ENCODE peak calls at places on chromosomes 3 and 15, in four cellular contexts. L, P, T and H are unnamed samples.
A peak's percentile ranks its signal among the peaks of the same experiment; 100 is the strongest.

GRCh38 chr15:98612490-98613110 is 35.7 kb upstream of the IGF1R start:
- DNase-seq in L (no peak), P (no peak), T (no peak), H (no peak)

GRCh38 chr15:90046846-90047481 is 45.8 kb downstream of the ZNF710 start:
- DNase-seq in L (peak; percentile 49), P (no peak), T (no peak), H (no peak)

GRCh38 chr15:59741274-59741906 is 52.3 kb upstream of the BNIP2 start:
- DNase-seq in L (no peak), P (peak; percentile 6), T (no peak), H (peak; percentile 57)

GRCh38 chr3:168707900-168708299 is 612.2 kb upstream of the GOLIM4 start:
- DNase-seq in L (no peak), P (no peak), T (no peak), H (no peak)

GRCh38 chr3:47323431-47324277 is 40.9 kb downstream of the KLHL18 start:
- DNase-seq in L (no peak), P (peak; percentile 11), T (no peak), H (no peak)

GRCh38 chr3:18837137-18837536 is 311.2 kb upstream of the KCNH8 start:
- DNase-seq in L (no peak), P (no peak), T (no peak), H (peak; percentile 28)

GRCh38 chr15:67796728-67797127 is 28.6 kb upstream of the SKOR1 start:
- DNase-seq in L (no peak), P (no peak), T (no peak), H (no peak)

GRCh38 chr3:50089603-50089945 is 855 bp downstream of the RBM5 start:
- DNase-seq in L (no peak), P (peak; percentile 28), T (no peak), H (peak; percentile 14)

GRCh38 chr15:67998599-67999122 is 55.5 kb upstream of the PIAS1 start:
- DNase-seq in L (no peak), P (peak; percentile 37), T (no peak), H (peak; percentile 80)

GRCh38 chr3:82000350-82000749 is 238.9 kb upstream of the GBE1 start:
- DNase-seq in L (no peak), P (no peak), T (no peak), H (no peak)

GRCh38 chr3:61875488-61875887 is 314.1 kb downstream of the PTPRG start:
- DNase-seq in L (no peak), P (no peak), T (no peak), H (no peak)

GRCh38 chr3:11001020-11001657 is 8.6 kb downstream of the SLC6A1 start:
- DNase-seq in L (no peak), P (no peak), T (no peak), H (peak; percentile 8)

GRCh38 chr3:38526792-38527191 is 30.7 kb downstream of the EXOG start:
- DNase-seq in L (no peak), P (no peak), T (no peak), H (no peak)

GRCh38 chr15:66433726-66434125 is 47.0 kb downstream of the MAP2K1 start:
- DNase-seq in L (peak; percentile 2), P (no peak), T (no peak), H (no peak)

GRCh38 chr15:91469627-91470567 is 369.8 kb downstream of the SV2B start:
- DNase-seq in L (no peak), P (no peak), T (no peak), H (no peak)

GRCh38 chr15:40340038-40340739 is 550 bp downstream of the CCDC9B start:
- DNase-seq in L (no peak), P (peak; percentile 76), T (peak; percentile 85), H (peak; percentile 65)

GRCh38 chr3:20726786-20727185 is 540.8 kb upstream of the SGO1 start:
- DNase-seq in L (no peak), P (no peak), T (no peak), H (no peak)

GRCh38 chr3:8460815-8461482 is 40.7 kb upstream of the LMCD1 start:
- DNase-seq in L (no peak), P (peak; percentile 69), T (no peak), H (peak; percentile 45)

GRCh38 chr3:32780735-32781210 is 37.0 kb upstream of the TRIM71 start:
- DNase-seq in L (peak; percentile 18), P (peak; percentile 43), T (peak; percentile 42), H (peak; percentile 42)

GRCh38 chr15:73826711-73827243 is 46.6 kb upstream of the TBC1D21 start:
- DNase-seq in L (no peak), P (no peak), T (no peak), H (no peak)

GRCh38 chr3:58352624-58353023 is 19.9 kb downstream of the PXK start:
- DNase-seq in L (no peak), P (no peak), T (no peak), H (no peak)

GRCh38 chr15:78204351-78205309 is 29.7 kb downstream of the ACSBG1 start:
- DNase-seq in L (no peak), P (peak; percentile 38), T (peak; percentile 70), H (no peak)

GRCh38 chr3:41507336-41508062 is 308.2 kb downstream of the CTNNB1 start:
- DNase-seq in L (no peak), P (no peak), T (no peak), H (no peak)

GRCh38 chr3:10004506-10004905 is 17.9 kb upstream of the EMC3 start:
- DNase-seq in L (no peak), P (no peak), T (no peak), H (no peak)

GRCh38 chr3:94936023-94936580 is 873.2 kb downstream of the NSUN3 start:
- DNase-seq in L (no peak), P (no peak), T (no peak), H (peak; percentile 16)

GRCh38 chr3:132652640-132653270 is 6.9 kb downstream of the ACAD11 start:
- DNase-seq in L (no peak), P (peak; percentile 45), T (no peak), H (no peak)

GRCh38 chr3:14461748-14462324 is 59.4 kb downstream of the SLC6A6 start:
- DNase-seq in L (peak; percentile 7), P (peak; percentile 81), T (no peak), H (peak; percentile 61)

GRCh38 chr15:90617668-90618097 is 88.0 kb downstream of the CRTC3 start:
- DNase-seq in L (no peak), P (peak; percentile 38), T (no peak), H (no peak)

GRCh38 chr3:28247286-28247685 is 5.9 kb downstream of the CMC1 start:
- DNase-seq in L (no peak), P (no peak), T (no peak), H (no peak)